ENCODE peak calls at places on chromosome 20, in nine cellular contexts. One of them, this sample, is unnamed.

GRCh38 chr20:17885544-17885943 is 83.0 kb downstream of the SNX5 start:
- DNase-seq in IMR-90: no peak
- DNase-seq in OCI-LY7: no peak
- DNase-seq in MM.1S: no peak
- DNase-seq in neural progenitor cell: no peak
- DNase-seq in keratinocyte: no peak
- DNase-seq in astrocyte: no peak
- DNase-seq in GM23338: no peak
- DNase-seq in trophoblast cell: no peak
- DNase-seq in this sample: no peak

GRCh38 chr20:41245086-41245707 is 72.3 kb downstream of the ZHX3 start:
- DNase-seq in IMR-90: peak; percentile 42
- DNase-seq in MM.1S: no peak
- DNase-seq in astrocyte: no peak
- DNase-seq in OCI-LY7: no peak
- DNase-seq in trophoblast cell: no peak
- DNase-seq in neural progenitor cell: peak; percentile 87
- DNase-seq in GM23338: peak; percentile 77
- DNase-seq in keratinocyte: no peak
- DNase-seq in this sample: no peak

GRCh38 chr20:25042531-25043498 is 15.1 kb downstream of the ACSS1 start:
- DNase-seq in MM.1S: no peak
- DNase-seq in trophoblast cell: no peak
- DNase-seq in GM23338: no peak
- DNase-seq in keratinocyte: no peak
- DNase-seq in IMR-90: no peak
- DNase-seq in neural progenitor cell: no peak
- DNase-seq in OCI-LY7: peak; percentile 82
- DNase-seq in astrocyte: no peak
- DNase-seq in this sample: no peak

GRCh38 chr20:53608456-53609413 is 15.1 kb upstream of the ZNF217 start:
- DNase-seq in trophoblast cell: peak; percentile 89
- DNase-seq in OCI-LY7: no peak
- DNase-seq in GM23338: peak; percentile 45
- DNase-seq in neural progenitor cell: no peak
- DNase-seq in MM.1S: no peak
- DNase-seq in keratinocyte: no peak
- DNase-seq in IMR-90: no peak
- DNase-seq in astrocyte: no peak
- DNase-seq in this sample: peak; percentile 20

GRCh38 chr20:2379511-2380229 is 1.0 kb upstream of the TGM6 start:
- DNase-seq in keratinocyte: no peak
- DNase-seq in trophoblast cell: no peak
- DNase-seq in MM.1S: peak; percentile 88
- DNase-seq in astrocyte: no peak
- DNase-seq in IMR-90: no peak
- DNase-seq in neural progenitor cell: no peak
- DNase-seq in OCI-LY7: peak; percentile 2
- DNase-seq in GM23338: peak; percentile 67
- DNase-seq in this sample: no peak

GRCh38 chr20:15546624-15547023 is 1026.6 kb downstream of the KIF16B start:
- DNase-seq in neural progenitor cell: no peak
- DNase-seq in keratinocyte: no peak
- DNase-seq in astrocyte: no peak
- DNase-seq in IMR-90: no peak
- DNase-seq in GM23338: no peak
- DNase-seq in trophoblast cell: no peak
- DNase-seq in OCI-LY7: no peak
- DNase-seq in MM.1S: no peak
- DNase-seq in this sample: no peak

GRCh38 chr20:50015636-50015992 is 32.8 kb downstream of the SNAI1 start:
- DNase-seq in keratinocyte: no peak
- DNase-seq in IMR-90: no peak
- DNase-seq in neural progenitor cell: no peak
- DNase-seq in MM.1S: no peak
- DNase-seq in GM23338: no peak
- DNase-seq in astrocyte: no peak
- DNase-seq in OCI-LY7: no peak
- DNase-seq in trophoblast cell: no peak
- DNase-seq in this sample: no peak

GRCh38 chr20:41273445-41273844 is 44.1 kb downstream of the ZHX3 start:
- DNase-seq in trophoblast cell: no peak
- DNase-seq in keratinocyte: no peak
- DNase-seq in MM.1S: no peak
- DNase-seq in astrocyte: no peak
- DNase-seq in IMR-90: no peak
- DNase-seq in GM23338: no peak
- DNase-seq in OCI-LY7: no peak
- DNase-seq in neural progenitor cell: no peak
- DNase-seq in this sample: no peak

GRCh38 chr20:32752458-32753250 is 9.4 kb upstream of the COMMD7 start:
- DNase-seq in MM.1S: no peak
- DNase-seq in astrocyte: peak; percentile 78
- DNase-seq in OCI-LY7: no peak
- DNase-seq in GM23338: no peak
- DNase-seq in keratinocyte: no peak
- DNase-seq in neural progenitor cell: no peak
- DNase-seq in trophoblast cell: no peak
- DNase-seq in IMR-90: peak; percentile 82
- DNase-seq in this sample: no peak

GRCh38 chr20:2197166-2197565 is 95.5 kb downstream of the STK35 start:
- DNase-seq in IMR-90: no peak
- DNase-seq in trophoblast cell: no peak
- DNase-seq in astrocyte: no peak
- DNase-seq in MM.1S: no peak
- DNase-seq in neural progenitor cell: no peak
- DNase-seq in OCI-LY7: no peak
- DNase-seq in keratinocyte: no peak
- DNase-seq in GM23338: no peak
- DNase-seq in this sample: no peak

GRCh38 chr20:54726687-54727086 is 251.3 kb downstream of the DOK5 start:
- DNase-seq in neural progenitor cell: no peak
- DNase-seq in OCI-LY7: no peak
- DNase-seq in astrocyte: no peak
- DNase-seq in keratinocyte: no peak
- DNase-seq in IMR-90: no peak
- DNase-seq in GM23338: no peak
- DNase-seq in MM.1S: peak; percentile 80
- DNase-seq in trophoblast cell: no peak
- DNase-seq in this sample: no peak

GRCh38 chr20:45347936-45348809 is at the start of gene SDC4:
- DNase-seq in IMR-90: peak; percentile 63
- DNase-seq in OCI-LY7: no peak
- DNase-seq in MM.1S: peak; percentile 49
- DNase-seq in trophoblast cell: peak; percentile 75
- DNase-seq in astrocyte: peak; percentile 40
- DNase-seq in GM23338: peak; percentile 69
- DNase-seq in neural progenitor cell: peak; percentile 77
- DNase-seq in keratinocyte: no peak
- DNase-seq in this sample: peak; percentile 87

GRCh38 chr20:986733-987355 is 15.3 kb downstream of the RSPO4 start:
- DNase-seq in neural progenitor cell: no peak
- DNase-seq in trophoblast cell: no peak
- DNase-seq in OCI-LY7: no peak
- DNase-seq in astrocyte: no peak
- DNase-seq in MM.1S: no peak
- DNase-seq in GM23338: no peak
- DNase-seq in keratinocyte: peak; percentile 4
- DNase-seq in IMR-90: no peak
- DNase-seq in this sample: no peak

GRCh38 chr20:38218566-38218885 is 42.0 kb downstream of the KIAA1755 start:
- DNase-seq in GM23338: no peak
- DNase-seq in IMR-90: no peak
- DNase-seq in neural progenitor cell: no peak
- DNase-seq in trophoblast cell: no peak
- DNase-seq in MM.1S: no peak
- DNase-seq in keratinocyte: no peak
- DNase-seq in astrocyte: no peak
- DNase-seq in OCI-LY7: no peak
- DNase-seq in this sample: no peak

GRCh38 chr20:38215789-38216182 is 44.7 kb downstream of the KIAA1755 start:
- DNase-seq in OCI-LY7: no peak
- DNase-seq in neural progenitor cell: no peak
- DNase-seq in trophoblast cell: no peak
- DNase-seq in astrocyte: no peak
- DNase-seq in IMR-90: no peak
- DNase-seq in keratinocyte: no peak
- DNase-seq in GM23338: no peak
- DNase-seq in MM.1S: no peak
- DNase-seq in this sample: no peak

GRCh38 chr20:38217791-38218565 is 42.6 kb downstream of the KIAA1755 start:
- DNase-seq in neural progenitor cell: peak; percentile 27
- DNase-seq in trophoblast cell: peak; percentile 35
- DNase-seq in MM.1S: no peak
- DNase-seq in astrocyte: peak; percentile 94
- DNase-seq in OCI-LY7: no peak
- DNase-seq in keratinocyte: peak; percentile 60
- DNase-seq in IMR-90: peak; percentile 97
- DNase-seq in GM23338: peak; percentile 50
- DNase-seq in this sample: peak; percentile 75

GRCh38 chr20:38216201-38216600 is 44.3 kb downstream of the KIAA1755 start:
- DNase-seq in neural progenitor cell: no peak
- DNase-seq in astrocyte: no peak
- DNase-seq in trophoblast cell: no peak
- DNase-seq in keratinocyte: no peak
- DNase-seq in OCI-LY7: no peak
- DNase-seq in IMR-90: no peak
- DNase-seq in MM.1S: no peak
- DNase-seq in GM23338: no peak
- DNase-seq in this sample: no peak

GRCh38 chr20:38216736-38217595 is 43.6 kb downstream of the KIAA1755 start:
- DNase-seq in MM.1S: no peak
- DNase-seq in IMR-90: no peak
- DNase-seq in astrocyte: no peak
- DNase-seq in keratinocyte: no peak
- DNase-seq in OCI-LY7: no peak
- DNase-seq in GM23338: no peak
- DNase-seq in neural progenitor cell: no peak
- DNase-seq in trophoblast cell: no peak
- DNase-seq in this sample: no peak
- H2AFZ ChIP-seq in MM.1S: no peak overlapping the region
- H2AFZ ChIP-seq in IMR-90: peak overlapping the region; percentile 81
- H2AFZ ChIP-seq in astrocyte: peak overlapping the region; percentile 49
- H2AFZ ChIP-seq in keratinocyte: peak overlapping the region; percentile 60
- H2AFZ ChIP-seq in OCI-LY7: no peak overlapping the region
- H2AFZ ChIP-seq in GM23338: no peak overlapping the region
- H2AFZ ChIP-seq in neural progenitor cell: no peak overlapping the region
- H2AFZ ChIP-seq in trophoblast cell: peak overlapping the region; percentile 35
- H2AFZ ChIP-seq in this sample: no peak overlapping the region

DNA sequence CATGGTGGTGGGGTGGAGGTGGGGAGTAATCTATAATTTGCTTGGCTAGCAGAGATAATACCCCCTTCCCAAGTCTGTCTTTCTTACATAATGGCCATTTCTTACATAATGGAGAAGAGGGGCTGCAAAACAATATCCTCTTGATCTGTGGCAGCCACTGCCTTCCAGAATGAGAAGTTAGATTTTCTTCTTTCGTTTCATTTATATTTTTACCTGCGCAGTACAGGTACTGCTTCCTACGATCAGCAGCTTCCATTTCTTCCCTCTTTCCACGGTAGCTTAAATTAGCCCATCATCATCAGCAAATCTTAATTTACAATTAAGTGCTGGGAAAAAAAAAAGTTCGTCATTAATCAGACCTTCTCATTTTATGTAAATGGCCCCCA is 30.2 kb downstream of the GNAS start:
- DNase-seq in astrocyte: no peak
- DNase-seq in trophoblast cell: no peak
- DNase-seq in OCI-LY7: no peak
- DNase-seq in neural progenitor cell: no peak
- DNase-seq in GM23338: no peak
- DNase-seq in keratinocyte: no peak
- DNase-seq in MM.1S: no peak
- DNase-seq in IMR-90: no peak
- DNase-seq in this sample: no peak
- H3K4me2 ChIP-seq in astrocyte: peak overlapping the region; percentile 57
- H3K4me2 ChIP-seq in trophoblast cell: peak overlapping the region; percentile 49
- H3K4me2 ChIP-seq in OCI-LY7: no peak overlapping the region
- H3K4me2 ChIP-seq in neural progenitor cell: peak overlapping the region; percentile 63
- H3K4me2 ChIP-seq in GM23338: peak overlapping the region; percentile 50
- H3K4me2 ChIP-seq in keratinocyte: no peak overlapping the region
- H3K4me2 ChIP-seq in MM.1S: no peak overlapping the region
- H3K4me2 ChIP-seq in IMR-90: no peak overlapping the region
- H3K4me2 ChIP-seq in this sample: peak overlapping the region; percentile 34

DNA sequence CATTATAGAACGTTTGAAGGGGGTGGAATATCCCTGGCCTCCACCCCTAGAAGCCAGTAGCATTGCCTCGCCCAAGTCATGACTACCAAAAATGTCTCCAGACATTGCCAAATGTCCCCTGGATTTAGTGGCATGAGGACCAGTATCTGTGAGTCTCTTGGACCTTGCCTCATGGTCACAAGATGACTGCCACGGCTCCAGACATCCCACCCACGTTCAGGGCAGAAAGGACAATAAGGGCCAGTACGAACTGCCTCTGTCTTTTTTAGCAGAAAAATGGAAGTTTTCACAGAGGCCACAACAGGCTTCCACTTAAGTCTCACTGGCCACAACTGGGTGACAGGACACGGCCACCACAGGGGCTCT is 5.4 kb downstream of the RBM38 start:
- DNase-seq in IMR-90: no peak
- DNase-seq in astrocyte: no peak
- DNase-seq in GM23338: no peak
- DNase-seq in trophoblast cell: no peak
- DNase-seq in keratinocyte: no peak
- DNase-seq in neural progenitor cell: no peak
- DNase-seq in OCI-LY7: no peak
- DNase-seq in MM.1S: no peak
- DNase-seq in this sample: no peak
- H3K4me3 ChIP-seq in IMR-90: no peak overlapping the region
- H3K4me3 ChIP-seq in astrocyte: no peak overlapping the region
- H3K4me3 ChIP-seq in GM23338: no peak overlapping the region
- H3K4me3 ChIP-seq in trophoblast cell: no peak overlapping the region
- H3K4me3 ChIP-seq in keratinocyte: no peak overlapping the region
- H3K4me3 ChIP-seq in neural progenitor cell: no peak overlapping the region
- H3K4me3 ChIP-seq in OCI-LY7: peak overlapping the region; percentile 99
- H3K4me3 ChIP-seq in MM.1S: peak overlapping the region; percentile 10
- H3K4me3 ChIP-seq in this sample: no peak overlapping the region

DNA sequence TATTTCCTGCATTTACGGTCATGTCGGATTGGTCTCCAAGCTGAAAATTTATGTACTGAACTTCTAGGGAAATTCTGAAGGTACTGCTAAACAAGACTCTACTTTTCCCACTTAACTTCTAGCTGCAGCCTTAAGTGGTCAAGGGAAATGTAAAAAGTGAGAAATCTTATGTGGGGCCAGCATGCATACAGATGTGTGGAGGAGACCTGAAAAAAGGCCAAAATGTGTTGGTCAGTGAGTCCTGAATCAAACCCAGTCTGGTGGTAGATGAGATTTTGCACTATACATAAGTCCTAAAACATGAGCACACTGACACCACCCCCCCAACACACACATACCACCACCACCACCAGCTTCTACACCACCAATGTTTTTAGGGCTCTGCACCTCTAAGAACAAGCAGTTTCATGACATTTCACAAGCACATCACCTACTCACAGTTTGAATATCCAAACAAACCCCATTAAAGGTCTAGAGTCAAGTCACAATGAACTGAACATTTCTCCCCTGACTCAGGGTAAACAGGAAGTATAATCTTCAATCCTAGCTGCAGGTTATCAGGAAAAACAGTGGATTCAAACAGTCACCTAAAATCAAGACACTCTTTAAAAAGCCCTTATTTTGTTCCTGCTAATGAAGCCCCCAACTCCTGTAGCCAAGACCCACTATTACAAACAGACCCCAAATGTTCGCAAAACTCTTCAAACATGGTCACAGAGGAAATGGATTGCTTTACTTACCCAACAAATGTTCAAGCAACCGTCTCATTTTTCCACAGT is 1.6 kb downstream of the ZMYND8 start:
- DNase-seq in neural progenitor cell: no peak
- DNase-seq in IMR-90: peak; percentile 71
- DNase-seq in OCI-LY7: no peak
- DNase-seq in astrocyte: no peak
- DNase-seq in GM23338: no peak
- DNase-seq in MM.1S: no peak
- DNase-seq in trophoblast cell: no peak
- DNase-seq in keratinocyte: no peak
- DNase-seq in this sample: no peak
- H2AFZ ChIP-seq in neural progenitor cell: no peak overlapping the region
- H2AFZ ChIP-seq in IMR-90: no peak overlapping the region
- H2AFZ ChIP-seq in OCI-LY7: no peak overlapping the region
- H2AFZ ChIP-seq in astrocyte: no peak overlapping the region
- H2AFZ ChIP-seq in GM23338: no peak overlapping the region
- H2AFZ ChIP-seq in MM.1S: no peak overlapping the region
- H2AFZ ChIP-seq in trophoblast cell: no peak overlapping the region
- H2AFZ ChIP-seq in keratinocyte: no peak overlapping the region
- H2AFZ ChIP-seq in this sample: no peak overlapping the region